ENCODE peak calls at places on chromosomes 6 and 20, in eight cellular contexts. A, L, V, O, G, J, M and W are unnamed samples.

GRCh38 chr6:44655368-44656342 is 268.1 kb downstream of the CDC5L start:
- DNase-seq in G (no peak), J (no peak), M (peak), V (peak), O (peak), A (peak), L (peak), W (peak)

GRCh38 chr20:22827916-22828315 is 207.2 kb upstream of the SSTR4 start:
- DNase-seq in M (no peak), O (no peak), A (no peak), J (no peak), G (no peak), V (no peak), L (no peak), W (no peak)

GRCh38 chr20:12241065-12241464 is 323.4 kb downstream of the BTBD3 start:
- DNase-seq in G (no peak), O (no peak), V (no peak), A (no peak), J (no peak), M (no peak), L (no peak), W (peak)

GRCh38 chr20:53493201-53493908 is 100.3 kb downstream of the ZNF217 start:
- DNase-seq in L (no peak), V (no peak), O (no peak), J (no peak), M (no peak), G (no peak), A (no peak), W (peak)

GRCh38 chr20:10239954-10240353 is 21.3 kb downstream of the SNAP25 start:
- DNase-seq in A (no peak), L (peak), G (no peak), M (peak), V (no peak), J (no peak), O (no peak), W (peak)

GRCh38 chr20:11917663-11918062 is at the start of gene BTBD3:
- DNase-seq in G (no peak), O (no peak), M (peak), A (no peak), V (no peak), J (no peak), L (peak), W (peak)

GRCh38 chr6:126983779-126984178 is 134.7 kb upstream of the RSPO3 start:
- DNase-seq in G (no peak), L (no peak), M (no peak), V (no peak), J (no peak), O (no peak), A (no peak), W (no peak)

GRCh38 chr6:149080511-149080910 is 237.0 kb upstream of the TAB2 start:
- DNase-seq in G (no peak), M (peak), O (no peak), J (no peak), V (no peak), L (peak), A (no peak), W (no peak)